ENCODE peak calls at places on chromosomes 13 and 19, in nine cellular contexts. K, G, H, A, B, S, Y, V and Q are unnamed samples.

GRCh38 chr19:1264801-1265610 is 4.1 kb upstream of the CIRBP start:
- DNase-seq in Y (no peak), A (no peak), K (no peak), S (no peak), B (no peak), V (no peak), G (peak), H (no peak), Q (peak)

GRCh38 chr19:46614114-46614701 is 10.7 kb downstream of the PTGIR start:
- DNase-seq in B (no peak), H (peak), S (peak), V (peak), Y (no peak), A (peak), G (peak), K (peak), Q (peak)

GRCh38 chr13:37769078-37769477 is 100.5 kb downstream of the TRPC4 start:
- DNase-seq in V (no peak), K (no peak), H (no peak), B (no peak), S (peak), Y (no peak), A (no peak), G (no peak), Q (no peak)

GRCh38 chr13:49610176-49610575 is 18.1 kb upstream of the ARL11 start:
- DNase-seq in B (no peak), V (peak), G (no peak), A (no peak), H (no peak), K (no peak), S (peak), Y (no peak), Q (no peak)

GRCh38 chr19:55617426-55617825 is 6.9 kb downstream of the ZNF784 start:
- DNase-seq in A (no peak), Y (no peak), K (no peak), V (no peak), G (no peak), B (no peak), H (no peak), S (no peak), Q (no peak)

GRCh38 chr19:6056801-6057650 is 53.3 kb downstream of the RFX2 start:
- DNase-seq in G (peak), S (peak), K (no peak), A (no peak), V (peak), H (peak), Y (peak), B (peak), Q (peak)

GRCh38 chr13:27792393-27793218 is at the start of gene GSX1:
- DNase-seq in B (no peak), K (peak), S (peak), H (peak), Y (no peak), A (peak), G (peak), V (no peak), Q (peak)

GRCh38 chr13:113975416-113975815 is 1.5 kb upstream of the C13orf46 start:
- DNase-seq in H (no peak), G (no peak), S (no peak), K (no peak), V (no peak), A (no peak), Y (no peak), B (no peak), Q (no peak)

GRCh38 chr13:113926301-113926761 is 47.5 kb downstream of the C13orf46 start:
- DNase-seq in S (no peak), B (peak), G (peak), Y (no peak), A (no peak), K (no peak), H (peak), V (no peak), Q (no peak)

GRCh38 chr19:27905074-27905473 is 1307.9 kb downstream of the UQCRFS1 start:
- DNase-seq in K (no peak), A (no peak), G (no peak), B (no peak), H (no peak), V (no peak), S (no peak), Y (no peak), Q (no peak)